ENCODE peak calls at places on chromosomes 12 and 14, in nine cellular contexts. J, C, N, B, P, L, Y, K and E are unnamed samples.

GRCh38 chr14:95287176-95287754 is 32.4 kb downstream of the CLMN start:
- DNase-seq in J (no peak), C (no peak), P (no peak), N (no peak), L (no peak), K (no peak), B (no peak), Y (no peak), E (no peak)

GRCh38 chr14:91246051-91246852 is 1.7 kb upstream of the GPR68 start:
- DNase-seq in L (peak; percentile 34), K (no peak), Y (no peak), B (no peak), N (peak; percentile 51), P (no peak), J (no peak), C (no peak), E (no peak)

GRCh38 chr12:14327717-14328116 is 37.8 kb upstream of the ATF7IP start:
- DNase-seq in B (no peak), L (peak; percentile 54), J (no peak), N (no peak), Y (no peak), P (no peak), K (no peak), C (no peak), E (no peak)

GRCh38 chr12:59040651-59041050 is 120.3 kb upstream of the LRIG3 start:
- DNase-seq in P (no peak), B (no peak), N (no peak), L (peak; percentile 78), K (no peak), C (no peak), J (no peak), Y (no peak), E (no peak)

GRCh38 chr12:115922952-115923564 is 354.4 kb downstream of the MED13L start:
- DNase-seq in K (no peak), Y (no peak), N (no peak), L (no peak), J (peak; percentile 39), B (no peak), C (no peak), P (no peak), E (peak; percentile 64)

GRCh38 chr14:102317564-102318248 is 1.8 kb upstream of the ZNF839 start:
- DNase-seq in K (no peak), N (no peak), C (no peak), L (peak; percentile 36), Y (no peak), B (no peak), J (no peak), P (peak; percentile 35), E (peak; percentile 85)

GRCh38 chr12:116673713-116674112 is 64.2 kb downstream of the SPRING1 start:
- DNase-seq in P (no peak), C (no peak), N (no peak), K (no peak), B (no peak), L (peak; percentile 10), J (no peak), Y (no peak), E (peak; percentile 50)

GRCh38 chr14:28023853-28024252 is 742.7 kb upstream of the FOXG1 start:
- DNase-seq in L (no peak), P (no peak), Y (no peak), J (no peak), B (no peak), N (no peak), C (no peak), K (no peak), E (no peak)

GRCh38 chr12:15001733-15002471 is 29.1 kb downstream of the PDE6H start:
- DNase-seq in K (no peak), P (peak; percentile 7), J (peak; percentile 10), L (peak; percentile 10), B (no peak), C (no peak), N (no peak), Y (peak; percentile 33), E (no peak)

GRCh38 chr14:58826845-58827686 is 189.3 kb downstream of the DACT1 start:
- DNase-seq in C (no peak), P (no peak), J (no peak), B (no peak), Y (no peak), K (no peak), N (no peak), L (peak; percentile 10), E (no peak)

GRCh38 chr14:51735851-51736250 is 84.1 kb downstream of the FRMD6 start:
- DNase-seq in P (no peak), C (no peak), K (no peak), Y (no peak), B (no peak), J (no peak), N (no peak), L (no peak), E (no peak)

GRCh38 chr12:131164096-131164872 is 210.6 kb downstream of the ADGRD1 start:
- DNase-seq in B (no peak), K (no peak), P (no peak), J (no peak), N (no peak), L (peak; percentile 26), Y (no peak), C (no peak), E (peak; percentile 5)

GRCh38 chr12:108312073-108312884 is 26.8 kb downstream of the CMKLR1 start:
- DNase-seq in Y (no peak), K (no peak), J (no peak), P (no peak), B (no peak), C (no peak), L (no peak), N (no peak), E (no peak)

GRCh38 chr14:88710709-88711108 is 82.0 kb downstream of the EML5 start:
- DNase-seq in J (no peak), B (no peak), K (no peak), L (no peak), P (no peak), Y (no peak), C (no peak), N (no peak), E (no peak)

GRCh38 chr14:54691525-54692260 is 124.8 kb downstream of the SAMD4A start:
- DNase-seq in Y (peak; percentile 76), L (peak; percentile 75), N (peak; percentile 25), C (peak; percentile 79), P (peak; percentile 42), K (peak; percentile 78), B (no peak), J (peak; percentile 65), E (peak; percentile 85)

GRCh38 chr14:44453433-44454171 is 53.5 kb downstream of the FSCB start:
- DNase-seq in Y (no peak), N (no peak), L (no peak), B (no peak), P (no peak), C (no peak), K (no peak), J (no peak), E (peak; percentile 7)

GRCh38 chr12:54262403-54262925 is 17.5 kb downstream of the CBX5 start:
- DNase-seq in K (no peak), L (peak; percentile 92), Y (no peak), C (no peak), J (no peak), B (no peak), P (no peak), N (no peak), E (no peak)

GRCh38 chr14:105480165-105480564 is 5.5 kb downstream of the CRIP2 start:
- DNase-seq in K (no peak), C (no peak), N (no peak), J (no peak), P (no peak), L (no peak), Y (peak; percentile 51), B (no peak), E (no peak)

GRCh38 chr12:57242691-57243454 is 8.1 kb downstream of the STAC3 start:
- DNase-seq in C (peak; percentile 66), J (peak; percentile 75), B (no peak), Y (peak; percentile 77), K (peak; percentile 74), N (no peak), P (peak; percentile 64), L (peak; percentile 46), E (peak; percentile 66)

GRCh38 chr14:90154110-90154509 is 92.3 kb downstream of the KCNK13 start:
- DNase-seq in K (no peak), C (no peak), Y (no peak), N (no peak), B (no peak), P (no peak), J (no peak), L (no peak), E (peak; percentile 2)

GRCh38 chr14:100190126-100190525 is 30.7 kb upstream of the DEGS2 start:
- DNase-seq in K (no peak), J (no peak), L (no peak), Y (no peak), P (no peak), N (no peak), C (no peak), B (no peak), E (no peak)

GRCh38 chr14:22194669-22195068 is 394.4 kb downstream of the DAD1 start:
- DNase-seq in Y (no peak), C (no peak), N (no peak), P (no peak), J (no peak), K (peak; percentile 16), L (no peak), B (no peak), E (peak; percentile 29)

GRCh38 chr12:130572553-130572952 is 143.5 kb downstream of the RIMBP2 start:
- DNase-seq in L (no peak), J (no peak), C (no peak), N (no peak), Y (no peak), K (no peak), P (no peak), B (no peak), E (no peak)

GRCh38 chr14:22188346-22188745 is 400.7 kb downstream of the DAD1 start:
- DNase-seq in K (no peak), L (no peak), C (no peak), Y (no peak), P (no peak), N (no peak), J (no peak), B (no peak), E (no peak)

GRCh38 chr12:79927772-79928474 is 7.0 kb downstream of the PPP1R12A start:
- DNase-seq in Y (no peak), J (no peak), C (no peak), L (peak; percentile 30), B (no peak), N (peak; percentile 31), K (no peak), P (no peak), E (no peak)